ENCODE peak calls at places on chromosome 2, in six cellular contexts. O, Y, M, C, W and R are unnamed samples.

GRCh38 chr2:226994775-226995174 is 158.9 kb downstream of the RHBDD1 start:
- DNase-seq in O (no peak), Y (no peak), M (no peak), C (peak; percentile 22), W (no peak), R (no peak)

GRCh38 chr2:96965781-96966514 is 20.4 kb downstream of the FAM178B start:
- DNase-seq in O (no peak), Y (no peak), M (no peak), C (no peak), W (no peak), R (no peak)

GRCh38 chr2:127407091-127407490 is 11.1 kb upstream of the PROC start:
- DNase-seq in O (no peak), Y (no peak), M (no peak), C (no peak), W (no peak), R (no peak)

GRCh38 chr2:218149865-218150264 is 16.9 kb downstream of the CXCR1 start:
- DNase-seq in O (no peak), Y (no peak), M (no peak), C (no peak), W (no peak), R (no peak)

GRCh38 chr2:75549401-75550253 is 11.1 kb downstream of the EVA1A start:
- DNase-seq in O (no peak), Y (no peak), M (no peak), C (no peak), W (no peak), R (no peak)

GRCh38 chr2:61950133-61950560 is 44.7 kb downstream of the COMMD1 start:
- DNase-seq in O (no peak), Y (no peak), M (no peak), C (no peak), W (no peak), R (no peak)

GRCh38 chr2:204255068-204255467 is 290.2 kb upstream of the PARD3B start:
- DNase-seq in O (no peak), Y (no peak), M (no peak), C (no peak), W (no peak), R (no peak)

GRCh38 chr2:58710795-58711279 is 469.7 kb upstream of the FANCL start:
- DNase-seq in O (no peak), Y (no peak), M (no peak), C (no peak), W (no peak), R (no peak)

GRCh38 chr2:232886176-232886575 is 16.1 kb downstream of the SNORC start:
- DNase-seq in O (peak; percentile 47), Y (no peak), M (no peak), C (no peak), W (no peak), R (no peak)

GRCh38 chr2:72142743-72143440 is 4.8 kb downstream of the CYP26B1 start:
- DNase-seq in O (peak; percentile 91), Y (no peak), M (peak; percentile 36), C (peak; percentile 45), W (peak; percentile 67), R (peak; percentile 64)

DNA sequence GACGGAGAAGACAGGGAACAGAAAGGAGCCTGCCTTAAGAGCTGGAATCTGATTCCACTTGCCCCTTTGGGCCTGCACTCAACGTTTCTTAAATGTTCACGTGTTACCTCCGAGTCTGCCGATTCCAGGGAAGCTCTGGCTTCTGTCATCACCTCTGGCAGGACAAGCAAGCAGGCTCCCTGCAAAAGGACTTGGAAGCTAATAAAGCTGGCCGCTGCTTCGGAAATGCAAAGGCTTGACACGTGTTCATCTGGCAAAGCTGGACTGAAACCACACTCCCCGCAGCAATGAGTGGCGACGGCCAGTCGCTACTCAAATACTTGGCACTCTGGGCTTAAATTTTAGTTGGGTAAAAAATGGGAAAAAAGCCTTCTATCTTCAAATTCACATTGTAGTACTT is 231.2 kb downstream of the PRKCE start:
- DNase-seq in O (peak; percentile 72), Y (peak; percentile 22), M (peak; percentile 52), C (no peak), W (no peak), R (no peak)
- H3K4me3 ChIP-seq in O (no peak overlapping the region), Y (no peak overlapping the region), M (no peak overlapping the region), C (no peak overlapping the region), W (no peak overlapping the region), R (no peak overlapping the region)

GRCh38 chr2:190202604-190203003 is 117.0 kb downstream of the HIBCH start:
- DNase-seq in O (no peak), Y (no peak), M (no peak), C (no peak), W (no peak), R (no peak)
- TF ChIP-seq CTCF in O (no peak), Y (no peak), M (no peak), C (no peak), W (no peak), R (no peak)

DNA sequence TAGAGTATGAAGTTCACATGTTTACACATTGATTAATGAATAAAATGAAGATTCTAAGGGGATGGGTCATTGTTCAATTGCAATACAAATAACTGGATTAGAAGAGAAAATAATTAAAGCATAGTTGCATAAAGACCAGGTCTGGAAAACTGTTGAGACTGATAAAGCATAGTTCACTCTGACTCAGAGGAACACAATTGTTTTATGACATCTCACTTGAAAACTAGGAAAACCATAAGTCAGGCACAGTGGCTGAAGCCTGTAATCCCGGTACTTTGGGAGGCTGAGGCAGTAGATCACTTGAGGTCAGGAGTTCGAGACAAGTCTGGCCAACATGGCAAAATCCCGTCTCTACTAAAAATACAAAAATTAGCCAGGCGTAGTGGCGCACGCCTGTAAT is 46.7 kb downstream of the PLA2R1 start:
- DNase-seq in O (no peak), Y (no peak), M (no peak), C (no peak), W (no peak), R (no peak)
- H3K4me3 ChIP-seq in O (no peak overlapping the region), Y (no peak overlapping the region), M (no peak overlapping the region), C (no peak overlapping the region), W (no peak overlapping the region), R (no peak overlapping the region)

GRCh38 chr2:157782057-157782845 is 93.9 kb downstream of the ACVR1 start:
- DNase-seq in O (no peak), Y (no peak), M (no peak), C (peak; percentile 55), W (no peak), R (no peak)
- TF ChIP-seq CTCF in O (peak; percentile 38), Y (peak; percentile 6), M (peak; percentile 34), C (peak; percentile 64), W (no peak), R (peak; percentile 19)

GRCh38 chr2:106991866-106992265 is 105.9 kb upstream of the ST6GAL2 start:
- DNase-seq in O (no peak), Y (no peak), M (no peak), C (peak; percentile 53), W (no peak), R (no peak)

GRCh38 chr2:106997204-106997603 is 111.2 kb upstream of the ST6GAL2 start:
- DNase-seq in O (no peak), Y (no peak), M (no peak), C (no peak), W (no peak), R (no peak)

GRCh38 chr2:107001081-107001480 is 115.1 kb upstream of the ST6GAL2 start:
- DNase-seq in O (no peak), Y (no peak), M (no peak), C (no peak), W (no peak), R (no peak)

GRCh38 chr2:106995560-106995959 is 109.6 kb upstream of the ST6GAL2 start:
- DNase-seq in O (no peak), Y (no peak), M (no peak), C (peak; percentile 36), W (no peak), R (no peak)

DNA sequence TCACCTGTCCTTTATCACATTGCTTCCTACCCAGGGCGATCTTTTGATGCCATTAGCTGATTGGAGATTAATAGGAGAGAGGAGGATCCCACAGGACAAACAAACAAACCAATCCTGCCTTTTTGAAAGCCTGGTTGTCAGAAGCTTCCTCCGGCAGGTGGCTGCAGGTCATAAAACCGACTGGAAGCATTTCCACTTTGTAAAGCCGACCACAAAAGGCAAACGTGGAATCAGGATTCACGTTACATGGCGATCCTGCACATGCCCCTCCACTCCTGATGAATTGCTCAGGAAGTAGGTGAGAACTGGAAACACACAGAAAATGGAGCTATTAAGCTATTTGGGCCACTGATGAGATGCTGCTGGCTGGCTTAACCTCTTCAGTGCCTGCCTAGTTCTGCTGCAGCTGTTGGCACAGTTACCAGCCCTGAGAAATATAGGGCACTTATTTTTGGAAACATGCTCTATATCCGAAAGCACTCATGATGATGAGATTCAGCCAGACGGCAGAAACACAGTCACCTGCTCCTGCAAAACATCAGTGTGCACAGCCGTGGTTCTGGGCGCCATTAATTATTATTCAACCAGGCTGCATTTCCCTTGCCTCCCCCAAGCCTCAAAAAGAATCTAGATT is 110.3 kb upstream of the ST6GAL2 start:
- DNase-seq in O (no peak), Y (no peak), M (no peak), C (no peak), W (no peak), R (no peak)
- H3K4me3 ChIP-seq in O (peak overlapping the region; percentile 24), Y (no peak overlapping the region), M (no peak overlapping the region), C (no peak overlapping the region), W (no peak overlapping the region), R (no peak overlapping the region)

GRCh38 chr2:88690591-88691338 is 708 bp upstream of the RPIA start:
- DNase-seq in O (no peak), Y (no peak), M (peak; percentile 34), C (peak; percentile 11), W (peak; percentile 53), R (no peak)
- TF ChIP-seq CTCF in O (no peak), Y (no peak), M (no peak), C (peak; percentile 24), W (peak; percentile 36), R (no peak)

DNA sequence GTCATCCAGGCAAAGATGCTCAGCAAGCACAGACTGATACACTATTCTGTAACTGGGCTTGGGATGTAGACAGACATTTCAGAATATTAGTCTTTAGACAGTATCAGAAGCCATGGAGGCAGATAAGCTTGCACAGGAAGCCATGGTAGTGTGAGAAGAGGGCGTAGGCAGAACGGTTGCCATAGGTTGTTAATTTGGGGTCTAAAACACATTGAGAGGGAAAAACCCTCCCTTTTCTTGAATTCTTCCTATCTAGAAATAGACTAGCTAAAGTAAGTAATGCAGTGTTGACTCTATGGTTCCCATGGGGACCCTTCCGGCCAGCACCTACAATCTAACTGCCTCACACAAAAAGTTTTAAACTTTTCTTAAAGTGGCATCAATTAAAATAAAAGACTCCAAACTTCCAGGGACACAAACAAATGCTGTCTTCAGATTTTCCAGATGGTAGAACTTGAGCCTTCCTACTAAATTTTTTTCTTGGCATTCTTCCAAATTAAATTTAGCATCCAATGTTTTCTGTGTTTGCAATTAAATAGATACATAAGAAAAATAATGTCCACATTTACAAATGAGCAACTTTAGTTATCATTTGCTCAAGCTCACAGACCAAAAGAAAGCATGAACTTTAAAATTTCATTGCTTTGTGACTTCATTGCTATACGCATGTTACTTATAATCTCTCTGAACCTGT is 1.9 kb downstream of the PRKRA start:
- DNase-seq in O (no peak), Y (no peak), M (no peak), C (no peak), W (no peak), R (no peak)
- H3K4me3 ChIP-seq in O (peak overlapping the region; percentile 84), Y (peak overlapping the region; percentile 76), M (no peak overlapping the region), C (no peak overlapping the region), W (peak overlapping the region; percentile 91), R (peak overlapping the region; percentile 78)